ENCODE peak calls at places on chromosomes 5 and 9, in eight cellular contexts. W is Calu3, J is PC-3, L is nephron progenitor cell, P is lung, D is heart left ventricle, Z is AG04450, R is AG10803. I is an unnamed sample.

GRCh38 chr5:16741007-16741406 is 124.2 kb upstream of the RETREG1 start:
- DNase-seq in W (no peak), J (no peak), L (no peak), P (no peak), D (no peak), Z (no peak), R (peak), I (peak)

GRCh38 chr5:135246923-135247795 is 151.9 kb downstream of the MACROH2A1 start:
- DNase-seq in W (peak), J (peak), L (no peak), P (no peak), D (no peak), Z (peak), R (peak), I (peak)

GRCh38 chr9:3827175-3827574 is 301.4 kb upstream of the RFX3 start:
- DNase-seq in W (peak), J (peak), L (no peak), P (peak), D (no peak), Z (no peak), R (no peak), I (peak)

GRCh38 chr9:136880651-136881050 is 5.7 kb upstream of the TRAF2 start:
- DNase-seq in W (no peak), J (no peak), L (no peak), P (no peak), D (no peak), Z (no peak), R (no peak), I (no peak)

GRCh38 chr9:132970306-132971062 is 8.0 kb upstream of the GFI1B start:
- DNase-seq in W (no peak), J (no peak), L (no peak), P (no peak), D (no peak), Z (no peak), R (no peak), I (no peak)

GRCh38 chr5:165502893-165503696 is 1997.7 kb downstream of the MAT2B start:
- DNase-seq in W (no peak), J (no peak), L (no peak), P (no peak), D (no peak), Z (no peak), R (no peak), I (peak)

GRCh38 chr5:178786859-178787499 is 56.5 kb upstream of the ZNF354A start:
- DNase-seq in W (peak), J (peak), L (no peak), P (peak), D (no peak), Z (no peak), R (peak), I (peak)

GRCh38 chr9:536597-537511 is 304.6 kb upstream of the DMRT1 start:
- DNase-seq in W (no peak), J (no peak), L (peak), P (no peak), D (no peak), Z (no peak), R (no peak), I (no peak)

GRCh38 chr5:151886741-151887261 is 37.9 kb downstream of the GLRA1 start:
- DNase-seq in W (no peak), J (no peak), L (no peak), P (no peak), D (no peak), Z (no peak), R (peak), I (no peak)

GRCh38 chr5:144125163-144125726 is 45.2 kb downstream of the YIPF5 start:
- DNase-seq in W (no peak), J (no peak), L (no peak), P (no peak), D (no peak), Z (no peak), R (peak), I (no peak)

GRCh38 chr5:73856972-73857371 is 231.0 kb downstream of the ARHGEF28 start:
- DNase-seq in W (no peak), J (no peak), L (no peak), P (no peak), D (no peak), Z (no peak), R (peak), I (no peak)

GRCh38 chr5:9766581-9766980 is 136.4 kb upstream of the TAS2R1 start:
- DNase-seq in W (no peak), J (peak), L (no peak), P (no peak), D (no peak), Z (no peak), R (peak), I (no peak)

GRCh38 chr9:124596172-124596839 is 89.1 kb upstream of the NR5A1 start:
- DNase-seq in W (no peak), J (no peak), L (no peak), P (no peak), D (no peak), Z (no peak), R (no peak), I (no peak)

GRCh38 chr5:50958852-50959457 is 292.5 kb downstream of the PARP8 start:
- DNase-seq in W (peak), J (peak), L (peak), P (no peak), D (no peak), Z (peak), R (peak), I (peak)

GRCh38 chr9:126482361-126483044 is 131.2 kb upstream of the LMX1B start:
- DNase-seq in W (no peak), J (no peak), L (peak), P (no peak), D (no peak), Z (no peak), R (peak), I (no peak)

GRCh38 chr5:179345179-179345428 is 157 bp downstream of the ADAMTS2 start:
- DNase-seq in W (no peak), J (no peak), L (no peak), P (no peak), D (no peak), Z (no peak), R (no peak), I (no peak)

GRCh38 chr5:10885026-10885425 is 124.0 kb upstream of the DAP start:
- DNase-seq in W (no peak), J (peak), L (no peak), P (no peak), D (no peak), Z (peak), R (peak), I (no peak)

GRCh38 chr9:75855509-75855908 is 35.0 kb upstream of the PCSK5 start:
- DNase-seq in W (peak), J (peak), L (no peak), P (no peak), D (no peak), Z (no peak), R (peak), I (peak)

GRCh38 chr5:22699319-22699718 is 153.8 kb downstream of the CDH12 start:
- DNase-seq in W (no peak), J (no peak), L (no peak), P (no peak), D (no peak), Z (no peak), R (no peak), I (no peak)

GRCh38 chr9:135079018-135079417 is 8.4 kb upstream of the OLFM1 start:
- DNase-seq in W (no peak), J (no peak), L (no peak), P (no peak), D (no peak), Z (no peak), R (no peak), I (no peak)

GRCh38 chr5:149149942-149150341 is 8.6 kb downstream of the ABLIM3 start:
- DNase-seq in W (no peak), J (no peak), L (no peak), P (no peak), D (no peak), Z (no peak), R (no peak), I (peak)

GRCh38 chr5:10994088-10994986 is 233.3 kb upstream of the DAP start:
- DNase-seq in W (no peak), J (no peak), L (no peak), P (no peak), D (no peak), Z (no peak), R (no peak), I (no peak)

GRCh38 chr9:26261503-26262330 is 583.5 kb upstream of the TUSC1 start:
- DNase-seq in W (no peak), J (peak), L (no peak), P (no peak), D (no peak), Z (peak), R (peak), I (peak)

GRCh38 chr5:151596839-151597539 is 5.9 kb upstream of the FAT2 start:
- DNase-seq in W (no peak), J (no peak), L (peak), P (no peak), D (no peak), Z (no peak), R (peak), I (no peak)

GRCh38 chr9:127194881-127195713 is 69.5 kb upstream of the GARNL3 start:
- DNase-seq in W (no peak), J (peak), L (no peak), P (no peak), D (no peak), Z (no peak), R (peak), I (peak)

GRCh38 chr9:123654647-123655637 is 275.0 kb downstream of the DENND1A start:
- DNase-seq in W (no peak), J (no peak), L (no peak), P (no peak), D (no peak), Z (no peak), R (no peak), I (no peak)

GRCh38 chr5:91212336-91213092 is 170.6 kb downstream of the ARRDC3 start:
- DNase-seq in W (no peak), J (peak), L (no peak), P (no peak), D (no peak), Z (peak), R (peak), I (no peak)

GRCh38 chr9:4425358-4426045 is 64.8 kb upstream of the SLC1A1 start:
- DNase-seq in W (peak), J (no peak), L (no peak), P (no peak), D (no peak), Z (no peak), R (peak), I (peak)

GRCh38 chr9:129929467-129930125 is 94.3 kb downstream of the USP20 start:
- DNase-seq in W (no peak), J (peak), L (no peak), P (no peak), D (no peak), Z (no peak), R (no peak), I (peak)

GRCh38 chr5:136023935-136024645 is 4.7 kb upstream of the TGFBI start:
- DNase-seq in W (no peak), J (no peak), L (no peak), P (no peak), D (no peak), Z (peak), R (peak), I (no peak)

GRCh38 chr5:154986151-154986550 is 27.4 kb upstream of the KIF4B start:
- DNase-seq in W (no peak), J (no peak), L (no peak), P (no peak), D (no peak), Z (no peak), R (peak), I (no peak)

GRCh38 chr5:3389471-3390026 is 206.1 kb upstream of the IRX1 start:
- DNase-seq in W (no peak), J (no peak), L (no peak), P (peak), D (no peak), Z (no peak), R (no peak), I (no peak)

GRCh38 chr5:77637170-77638074 is 1.1 kb downstream of the OTP start:
- DNase-seq in W (no peak), J (no peak), L (peak), P (no peak), D (no peak), Z (no peak), R (no peak), I (no peak)

GRCh38 chr9:23538060-23538387 is 288.0 kb downstream of the ELAVL2 start:
- DNase-seq in W (no peak), J (no peak), L (no peak), P (no peak), D (no peak), Z (no peak), R (no peak), I (no peak)

GRCh38 chr5:22496666-22497065 is 356.5 kb downstream of the CDH12 start:
- DNase-seq in W (no peak), J (no peak), L (no peak), P (no peak), D (no peak), Z (no peak), R (no peak), I (no peak)

GRCh38 chr9:8924529-8924928 is 1125.0 kb upstream of the DMAC1 start:
- DNase-seq in W (no peak), J (no peak), L (no peak), P (no peak), D (no peak), Z (no peak), R (no peak), I (peak)
- TF ChIP-seq CTCF in W (no peak), J (no peak), L (no peak), P (no peak), D (no peak), Z (no peak), R (no peak), I (no peak)

GRCh38 chr5:138574744-138575193 is 432 bp downstream of the HSPA9 start:
- DNase-seq in W (no peak), J (peak), L (no peak), P (no peak), D (no peak), Z (no peak), R (no peak), I (no peak)
- TF ChIP-seq CTCF in W (no peak), J (no peak), L (no peak), P (no peak), D (no peak), Z (no peak), R (no peak), I (no peak)

DNA sequence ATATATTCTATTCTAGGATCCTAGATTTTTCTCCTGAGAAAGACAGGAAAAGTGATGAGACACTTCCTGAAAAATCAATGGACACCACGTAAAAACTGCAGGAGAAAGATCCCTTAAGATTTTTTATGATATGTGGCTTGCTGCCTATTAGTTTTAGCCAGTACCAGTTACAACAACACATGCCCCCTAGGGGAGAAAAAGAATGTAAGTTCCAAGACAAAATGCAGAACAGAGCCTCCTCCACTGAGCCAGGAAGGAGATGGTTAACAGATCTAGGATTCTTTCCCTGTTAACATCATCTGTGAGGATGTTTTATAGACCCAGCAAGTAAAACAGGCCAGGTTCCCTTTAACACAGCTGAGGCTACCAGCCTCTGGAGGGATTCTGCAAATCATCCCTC is 574.7 kb downstream of the TLE4 start:
- DNase-seq in W (no peak), J (peak), L (no peak), P (no peak), D (no peak), Z (no peak), R (peak), I (peak)
- TF ChIP-seq CTCF in W (no peak), J (peak), L (no peak), P (no peak), D (no peak), Z (peak), R (peak), I (no peak)

GRCh38 chr5:96433066-96433447 is at the start of gene PCSK1:
- DNase-seq in W (no peak), J (no peak), L (peak), P (no peak), D (no peak), Z (no peak), R (no peak), I (no peak)

GRCh38 chr5:96439477-96440184 is 6.6 kb upstream of the PCSK1 start:
- DNase-seq in W (no peak), J (peak), L (no peak), P (no peak), D (no peak), Z (no peak), R (no peak), I (no peak)

GRCh38 chr5:96431376-96432244 is 1.4 kb downstream of the PCSK1 start:
- DNase-seq in W (no peak), J (no peak), L (peak), P (no peak), D (no peak), Z (no peak), R (peak), I (peak)

GRCh38 chr5:96432245-96433065 is 593 bp downstream of the PCSK1 start:
- DNase-seq in W (no peak), J (no peak), L (peak), P (no peak), D (no peak), Z (no peak), R (peak), I (no peak)

DNA sequence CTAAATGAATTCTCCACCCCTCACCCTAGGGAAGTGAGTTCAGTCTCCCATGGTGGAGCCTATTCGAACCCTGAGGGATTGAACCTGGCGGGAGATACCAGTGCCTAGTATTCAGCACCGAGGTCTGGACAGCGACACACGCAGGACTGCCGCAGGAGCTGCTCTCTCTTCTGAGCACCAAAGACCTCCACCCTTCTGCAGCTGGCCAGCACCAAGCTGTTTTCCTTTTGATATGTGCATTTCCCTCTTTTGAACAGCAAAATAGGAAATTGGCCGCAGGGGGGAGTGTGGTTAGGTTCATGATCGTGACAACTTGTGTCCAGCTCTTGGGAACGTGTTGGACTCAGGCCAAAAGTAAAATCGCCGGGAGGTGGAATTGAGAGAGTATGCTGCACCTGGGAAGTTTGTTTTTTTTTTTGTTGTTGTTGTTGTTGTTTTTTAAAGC is 1.2 kb upstream of the PCSK1 start:
- DNase-seq in W (peak), J (peak), L (peak), P (peak), D (peak), Z (peak), R (peak), I (peak)
- TF ChIP-seq CTCF in W (no peak), J (peak), L (no peak), P (no peak), D (no peak), Z (peak), R (no peak), I (no peak)

I was measured in MCF 10A.